ENCODE peak calls at places on chromosomes 2 and 18, in four cellular contexts. D is left ventricle myocardium inferior, C is tibial artery, W is upper lobe of right lung. A is an unnamed sample.
A peak's percentile ranks its signal among the peaks of the same experiment; 100 is the strongest.

GRCh38 chr2:136118819-136119716 is 1.1 kb upstream of the CXCR4 start:
- DNase-seq in C (peak; percentile 51), D (peak; percentile 65), W (peak; percentile 87), A (peak; percentile 61)

GRCh38 chr2:124025896-124026295 is 809 bp downstream of the CNTNAP5 start:
- DNase-seq in W (no peak), C (no peak), D (no peak), A (no peak)

GRCh38 chr2:231128541-231128940 is 3.7 kb upstream of the HTR2B start:
- DNase-seq in W (no peak), C (no peak), D (no peak), A (no peak)

GRCh38 chr2:109381327-109381820 is 232.4 kb downstream of the SEPTIN10 start:
- DNase-seq in W (peak; percentile 23), D (no peak), C (peak; percentile 9), A (no peak)

GRCh38 chr2:46954951-46955571 is 39.5 kb upstream of the MCFD2 start:
- DNase-seq in C (peak; percentile 84), D (peak; percentile 52), W (no peak), A (peak; percentile 57)

GRCh38 chr2:4549811-4550210 is 846.4 kb downstream of the DCDC2C start:
- DNase-seq in W (no peak), C (no peak), D (no peak), A (no peak)

GRCh38 chr18:6714027-6714426 is 15.5 kb upstream of the ARHGAP28 start:
- DNase-seq in C (no peak), D (no peak), W (no peak), A (no peak)

GRCh38 chr2:42328148-42328833 is 32.7 kb downstream of the COX7A2L start:
- DNase-seq in W (no peak), D (no peak), C (no peak), A (no peak)

GRCh38 chr2:29113891-29114321 is 1.3 kb upstream of the CLIP4 start:
- DNase-seq in D (peak; percentile 42), C (peak; percentile 81), W (peak; percentile 76), A (peak; percentile 32)

GRCh38 chr18:23837591-23837990 is 148.3 kb downstream of the LAMA3 start:
- DNase-seq in W (no peak), D (peak; percentile 31), C (peak; percentile 72), A (no peak)

GRCh38 chr2:133667085-133667484 is 98.8 kb upstream of the NCKAP5 start:
- DNase-seq in C (no peak), D (no peak), W (no peak), A (no peak)

GRCh38 chr18:21851327-21851961 is 110.9 kb downstream of the MIB1 start:
- DNase-seq in C (no peak), W (no peak), D (no peak), A (no peak)

GRCh38 chr2:237532225-237532624 is 34.1 kb upstream of the PRLH start:
- DNase-seq in W (no peak), C (no peak), D (no peak), A (no peak)

GRCh38 chr2:69652206-69652605 is 8.7 kb upstream of the AAK1 start:
- DNase-seq in D (no peak), C (no peak), W (no peak), A (no peak)

GRCh38 chr2:6971502-6971901 is 54.3 kb downstream of the RNF144A start:
- DNase-seq in D (no peak), C (no peak), W (no peak), A (no peak)

GRCh38 chr2:240598311-240598911 is 11.9 kb downstream of the CAPN10 start:
- DNase-seq in C (no peak), D (no peak), W (peak; percentile 58), A (no peak)

GRCh38 chr2:28663359-28663758 is 88.3 kb upstream of the PPP1CB start:
- DNase-seq in D (no peak), C (no peak), W (no peak), A (no peak)

GRCh38 chr2:127081826-127082633 is 24.9 kb downstream of the BIN1 start:
- DNase-seq in C (no peak), D (no peak), W (no peak), A (no peak)

GRCh38 chr2:151560289-151560688 is 150.6 kb downstream of the RIF1 start:
- DNase-seq in W (no peak), C (no peak), D (no peak), A (peak; percentile 49)

GRCh38 chr2:241070811-241071676 is 31.0 kb downstream of the MTERF4 start:
- DNase-seq in C (no peak), D (no peak), W (no peak), A (no peak)

GRCh38 chr18:49046125-49046524 is 95.4 kb upstream of the SMAD7 start:
- DNase-seq in W (no peak), C (no peak), D (no peak), A (no peak)

GRCh38 chr2:84613082-84613481 is 96.8 kb downstream of the DNAH6 start:
- DNase-seq in W (no peak), D (no peak), C (no peak), A (no peak)

GRCh38 chr2:162253435-162253834 is 10.2 kb upstream of the FAP start:
- DNase-seq in C (no peak), D (no peak), W (no peak), A (no peak)

GRCh38 chr2:82731824-82732223 is 1727.3 kb downstream of the SUCLG1 start:
- DNase-seq in W (no peak), D (no peak), C (no peak), A (no peak)

GRCh38 chr2:200863655-200864205 is 728 bp downstream of the CLK1 start:
- DNase-seq in C (no peak), D (no peak), W (no peak), A (peak; percentile 16)

GRCh38 chr2:42087137-42087856 is 39.5 kb downstream of the PKDCC start:
- DNase-seq in W (no peak), D (no peak), C (no peak), A (no peak)

GRCh38 chr2:177552414-177553175 is 160.0 kb downstream of the AGPS start:
- DNase-seq in C (peak; percentile 80), D (peak; percentile 88), W (peak; percentile 95), A (peak; percentile 90)

GRCh38 chr18:6120820-6121279 is 225.5 kb upstream of the TMEM200C start:
- DNase-seq in W (no peak), D (no peak), C (no peak), A (peak; percentile 26)

GRCh38 chr2:20198001-20198400 is 26.9 kb downstream of the SDC1 start:
- DNase-seq in C (no peak), W (peak; percentile 93), D (no peak), A (no peak)

GRCh38 chr18:45783097-45784075 is 42.1 kb upstream of the SIGLEC15 start:
- DNase-seq in D (no peak), W (no peak), C (no peak), A (no peak)

GRCh38 chr2:102313025-102313424 is 1.7 kb downstream of the IL1RL1 start:
- DNase-seq in C (no peak), W (no peak), D (no peak), A (no peak)

GRCh38 chr2:68716948-68717661 is 17.5 kb upstream of the ARHGAP25 start:
- DNase-seq in C (no peak), W (no peak), D (no peak), A (no peak)

GRCh38 chr2:234808907-234809306 is 142.9 kb upstream of the SH3BP4 start:
- DNase-seq in C (no peak), D (no peak), W (no peak), A (no peak)

GRCh38 chr2:36359006-36359580 is 3.5 kb downstream of the CRIM1 start:
- DNase-seq in D (no peak), W (no peak), C (no peak), A (no peak)
- H3K27ac ChIP-seq in D (peak overlapping the region; percentile 94), W (peak overlapping the region; percentile 31), C (peak overlapping the region; percentile 97), A (peak overlapping the region; percentile 92)

GRCh38 chr2:239267411-239267941 is 133.3 kb downstream of the HDAC4 start:
- DNase-seq in C (peak; percentile 82), W (peak; percentile 87), D (no peak), A (peak; percentile 65)
- TF ChIP-seq CTCF in C (no peak), W (peak; percentile 49), D (peak; percentile 28), A (peak; percentile 51)

GRCh38 chr18:38981382-38981781 is 1415.8 kb upstream of the CELF4 start:
- DNase-seq in D (no peak), W (no peak), C (no peak), A (no peak)
- H3K27ac ChIP-seq in D (no peak overlapping the region), W (no peak overlapping the region), C (no peak overlapping the region), A (no peak overlapping the region)

DNA sequence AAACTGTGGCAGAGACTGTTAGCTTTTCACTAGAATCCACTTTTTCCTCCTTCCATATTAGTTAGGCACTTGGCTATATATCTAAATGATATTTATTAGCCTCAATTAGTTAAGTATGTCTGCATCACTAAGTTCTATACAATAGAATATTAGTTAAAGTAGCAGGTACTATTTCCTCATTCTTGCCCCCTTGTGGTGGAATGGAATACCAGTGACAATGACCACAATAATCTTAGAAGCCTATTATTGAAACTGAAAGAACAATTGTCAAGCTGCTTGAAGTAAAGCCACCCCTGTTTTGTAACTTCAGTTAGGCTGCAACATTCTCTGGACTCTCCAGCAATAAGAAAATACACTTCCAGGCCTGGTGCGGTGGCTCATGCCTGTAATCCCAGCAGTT is 476.3 kb upstream of the VWC2L start:
- DNase-seq in D (no peak), C (no peak), W (no peak), A (no peak)
- TF ChIP-seq CTCF in D (peak; percentile 50), C (peak; percentile 24), W (peak; percentile 50), A (peak; percentile 36)

GRCh38 chr2:182522930-182523541 is 96.2 kb upstream of the PDE1A start:
- DNase-seq in W (no peak), D (no peak), C (no peak), A (no peak)
- H3K27ac ChIP-seq in W (no peak overlapping the region), D (no peak overlapping the region), C (no peak overlapping the region), A (no peak overlapping the region)

GRCh38 chr2:27624943-27625342 is 3.9 kb downstream of the CCDC121 start:
- DNase-seq in W (no peak), D (no peak), C (no peak), A (no peak)

GRCh38 chr2:27622921-27623384 is 5.9 kb downstream of the CCDC121 start:
- DNase-seq in C (no peak), D (no peak), W (no peak), A (no peak)

DNA sequence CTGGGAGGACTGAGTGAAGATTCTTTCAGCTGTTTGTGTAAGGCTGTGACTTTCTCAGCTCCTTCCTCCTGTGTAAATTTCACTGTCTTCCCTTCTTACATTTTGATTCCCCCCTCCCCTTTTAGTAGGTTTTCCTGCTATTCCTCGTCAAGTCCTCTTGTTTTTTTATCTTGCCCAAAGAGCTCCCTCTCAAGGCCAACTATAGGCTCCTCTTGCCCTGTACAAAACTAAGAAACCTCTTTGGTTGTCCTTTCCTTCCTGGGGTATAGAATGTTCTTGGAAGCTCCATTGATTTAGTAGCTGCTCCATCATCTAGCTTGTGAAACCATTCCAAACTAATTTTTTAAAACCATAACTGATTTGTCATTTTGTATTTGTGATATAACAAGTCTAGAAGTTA is 7.3 kb downstream of the CCDC121 start:
- DNase-seq in W (no peak), C (no peak), D (no peak), A (no peak)
- TF ChIP-seq CTCF in W (no peak), C (no peak), D (no peak), A (no peak)

DNA sequence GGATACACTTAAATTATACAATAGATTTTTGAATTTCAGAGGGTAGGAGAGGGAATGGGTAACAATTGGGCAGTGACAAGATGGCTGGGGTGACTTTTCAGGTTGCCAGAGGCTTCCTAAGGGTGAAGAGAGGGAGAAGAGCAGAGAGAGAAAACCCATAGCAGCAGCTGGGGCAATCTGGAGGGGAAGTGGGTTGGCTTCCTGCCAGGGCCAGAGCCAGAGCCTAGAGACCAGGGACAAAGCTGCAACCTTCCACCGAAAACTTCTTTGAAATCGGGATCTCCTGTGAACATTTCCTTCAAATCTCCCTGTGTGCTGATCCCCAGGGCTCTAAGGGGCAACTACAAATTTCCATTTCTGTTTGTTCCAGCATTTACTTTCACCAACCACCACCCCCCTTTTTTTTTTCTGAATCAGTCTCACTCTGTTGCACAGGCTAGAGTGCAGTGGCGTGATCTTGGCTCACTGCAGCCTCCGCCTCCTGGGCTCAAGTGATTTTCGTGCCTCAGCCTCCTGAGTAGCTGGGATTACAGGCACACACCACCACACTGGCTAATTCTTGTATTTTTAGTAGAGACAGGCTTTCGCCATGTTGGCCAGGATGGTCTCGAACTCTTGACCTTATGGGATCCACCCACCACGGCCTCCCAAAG is 3.1 kb upstream of the EMILIN1 start:
- DNase-seq in W (no peak), C (peak; percentile 56), D (peak; percentile 66), A (peak; percentile 69)
- H3K27ac ChIP-seq in W (peak overlapping the region; percentile 70), C (peak overlapping the region; percentile 96), D (peak overlapping the region; percentile 93), A (peak overlapping the region; percentile 97)

A was measured in heart right ventricle.